ENCODE peak calls at places on chromosomes 11 and 22, in six cellular contexts. B is A549, Q is IMR-90, S is K562, U is body of pancreas, C is right lobe of liver. D is an unnamed sample.

GRCh38 chr22:43956805-43957463 is 1.7 kb downstream of the SAMM50 start:
- DNase-seq in B (no peak), Q (no peak), S (no peak), U (no peak), C (no peak), D (no peak)

GRCh38 chr11:14393129-14393528 is 34.1 kb upstream of the RRAS2 start:
- DNase-seq in B (no peak), Q (no peak), S (no peak), U (no peak), C (no peak), D (no peak)

GRCh38 chr11:19573666-19574065 is 139.0 kb upstream of the NAV2 start:
- DNase-seq in B (no peak), Q (no peak), S (no peak), U (no peak), C (no peak), D (peak; percentile 29)

GRCh38 chr11:70799386-70799785 is 401.1 kb downstream of the CTTN start:
- DNase-seq in B (no peak), Q (peak; percentile 63), S (no peak), U (no peak), C (no peak), D (no peak)

GRCh38 chr11:95451682-95452081 is 220.7 kb upstream of the SESN3 start:
- DNase-seq in B (no peak), Q (peak; percentile 73), S (no peak), U (no peak), C (no peak), D (no peak)

GRCh38 chr11:46309669-46310288 is 32.3 kb downstream of the CREB3L1 start:
- DNase-seq in B (no peak), Q (no peak), S (peak; percentile 77), U (no peak), C (no peak), D (no peak)

GRCh38 chr11:7170431-7170830 is 81.3 kb upstream of the SYT9 start:
- DNase-seq in B (no peak), Q (no peak), S (no peak), U (no peak), C (no peak), D (no peak)

GRCh38 chr11:132994038-132994502 is 538.2 kb downstream of the OPCML start:
- DNase-seq in B (no peak), Q (no peak), S (no peak), U (no peak), C (no peak), D (no peak)

GRCh38 chr11:12692238-12693074 is 18.2 kb downstream of the TEAD1 start:
- DNase-seq in B (peak; percentile 75), Q (peak; percentile 95), S (no peak), U (peak; percentile 96), C (peak; percentile 93), D (peak; percentile 87)

GRCh38 chr11:95625164-95626017 is 164.2 kb downstream of the FAM76B start:
- DNase-seq in B (no peak), Q (no peak), S (no peak), U (no peak), C (no peak), D (peak; percentile 34)

GRCh38 chr11:56783448-56784041 is 35.0 kb upstream of the OR9G4 start:
- DNase-seq in B (peak; percentile 25), Q (peak; percentile 54), S (peak; percentile 17), U (no peak), C (no peak), D (peak; percentile 7)

GRCh38 chr11:66877585-66877984 is 20.7 kb downstream of the LRFN4 start:
- DNase-seq in B (no peak), Q (peak; percentile 75), S (no peak), U (no peak), C (no peak), D (no peak)

GRCh38 chr11:75035911-75036536 is 47.3 kb downstream of the NEU3 start:
- DNase-seq in B (no peak), Q (no peak), S (no peak), U (no peak), C (no peak), D (no peak)

GRCh38 chr11:47552086-47552580 is 799 bp downstream of the CELF1 start:
- DNase-seq in B (no peak), Q (peak; percentile 52), S (no peak), U (peak; percentile 19), C (peak; percentile 67), D (no peak)

GRCh38 chr11:48005133-48005532 is 24.8 kb downstream of the PTPRJ start:
- DNase-seq in B (no peak), Q (no peak), S (no peak), U (no peak), C (no peak), D (no peak)

GRCh38 chr11:115939726-115940421 is 435.7 kb upstream of the CADM1 start:
- DNase-seq in B (no peak), Q (no peak), S (no peak), U (no peak), C (no peak), D (no peak)

GRCh38 chr11:75112200-75112599 is 15.5 kb upstream of the OR2AT4 start:
- DNase-seq in B (no peak), Q (no peak), S (no peak), U (no peak), C (no peak), D (no peak)

GRCh38 chr11:111851636-111852035 is 19.7 kb downstream of the ALG9 start:
- DNase-seq in B (no peak), Q (peak; percentile 35), S (no peak), U (no peak), C (no peak), D (no peak)

GRCh38 chr11:504053-504993 is 2.7 kb downstream of the RNH1 start:
- DNase-seq in B (no peak), Q (no peak), S (peak; percentile 74), U (no peak), C (no peak), D (peak; percentile 55)

GRCh38 chr11:57460017-57460755 is at the start of gene RTN4RL2:
- DNase-seq in B (peak; percentile 88), Q (peak; percentile 45), S (peak; percentile 89), U (peak; percentile 51), C (peak; percentile 77), D (no peak)

GRCh38 chr11:2525941-2526807 is 81.4 kb downstream of the KCNQ1 start:
- DNase-seq in B (no peak), Q (no peak), S (no peak), U (peak; percentile 12), C (peak; percentile 46), D (no peak)

GRCh38 chr11:16169946-16170345 is 186.4 kb downstream of the SOX6 start:
- DNase-seq in B (no peak), Q (no peak), S (no peak), U (no peak), C (no peak), D (no peak)

GRCh38 chr11:47431356-47432083 is 5.3 kb upstream of the PSMC3 start:
- DNase-seq in B (no peak), Q (no peak), S (no peak), U (no peak), C (peak; percentile 85), D (no peak)

GRCh38 chr11:95255523-95256165 is 24.6 kb upstream of the SESN3 start:
- DNase-seq in B (no peak), Q (no peak), S (no peak), U (no peak), C (no peak), D (no peak)

GRCh38 chr22:23183107-23183698 is 2.9 kb downstream of the BCR start:
- DNase-seq in B (no peak), Q (peak; percentile 66), S (peak; percentile 92), U (peak; percentile 65), C (no peak), D (peak; percentile 58)

GRCh38 chr22:10778296-10778814 is 4749.6 kb upstream of the OR11H1 start:
- DNase-seq in B (no peak), Q (no peak), S (no peak), U (no peak), C (no peak), D (no peak)

GRCh38 chr22:10780281-10780680 is 4747.7 kb upstream of the OR11H1 start:
- DNase-seq in B (no peak), Q (no peak), S (no peak), U (no peak), C (no peak), D (no peak)

GRCh38 chr22:10781571-10782403 is 4746.2 kb upstream of the OR11H1 start:
- DNase-seq in B (no peak), Q (no peak), S (no peak), U (no peak), C (no peak), D (no peak)
- H3K9me3 ChIP-seq in B (peaks cover 32% of the 10 kb centered on the region), Q (peaks cover 28% of the 10 kb centered on the region), S (no peaks in the 10 kb centered on the region), U (peaks cover 11% of the 10 kb centered on the region), C (no peaks in the 10 kb centered on the region), D (no peaks in the 10 kb centered on the region)

DNA sequence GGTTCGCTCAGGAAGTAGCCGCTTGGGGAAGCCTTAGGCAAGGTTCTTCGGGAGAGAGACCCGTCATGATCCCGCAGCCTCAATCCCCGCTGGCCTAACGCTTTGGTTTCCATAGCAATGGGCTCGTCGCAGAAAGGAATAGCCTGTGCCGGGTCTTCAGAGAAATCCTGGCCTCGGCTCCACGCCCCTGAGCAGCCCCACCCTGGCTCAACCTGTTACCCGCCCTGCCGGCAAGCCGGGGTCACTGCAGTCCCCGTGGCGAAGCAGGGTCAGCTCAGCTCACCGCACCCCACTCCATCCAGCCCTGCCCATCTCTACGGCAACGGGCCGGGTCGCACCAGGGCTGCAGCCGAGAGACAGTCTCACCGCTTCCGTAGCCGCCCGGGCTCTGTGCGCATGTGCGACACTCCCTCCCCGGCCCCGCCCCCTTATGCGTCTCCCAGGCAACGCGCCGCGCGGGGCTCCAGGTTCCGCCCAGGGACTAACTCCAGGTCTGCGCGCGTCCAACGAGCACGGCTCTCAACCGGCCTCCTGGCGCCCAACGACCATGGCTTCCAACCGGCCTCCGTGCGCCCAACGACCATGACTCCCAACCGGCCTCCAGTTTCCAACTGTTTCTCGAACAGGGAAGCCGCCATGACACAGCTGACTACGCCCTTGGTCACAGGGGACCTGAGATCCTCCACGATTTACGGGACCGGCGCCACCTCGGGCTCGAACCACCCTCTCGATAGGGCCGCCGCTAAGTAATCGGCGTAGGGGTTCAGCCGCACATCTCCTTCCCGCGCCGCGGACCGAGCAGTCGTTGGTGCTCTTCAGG is at the start of gene DUSP18:
- DNase-seq in B (peak; percentile 93), Q (peak; percentile 79), S (peak; percentile 96), U (peak; percentile 95), C (peak; percentile 97), D (peak; percentile 92)
- TF ChIP-seq POLR2A in B (peak; percentile 63), Q (no peak), S (peak; percentile 79), U (peak; percentile 74), C (no peak), D (peak; percentile 63)

GRCh38 chr11:117874253-117874909 is 2.1 kb downstream of the FXYD6 start:
- DNase-seq in B (no peak), Q (no peak), S (no peak), U (no peak), C (no peak), D (no peak)
- H3K4me1 ChIP-seq in B (no peaks in the 10 kb centered on the region), Q (no peaks in the 10 kb centered on the region), S (no peaks in the 10 kb centered on the region), U (peaks cover 26% of the 10 kb centered on the region), C (no peaks in the 10 kb centered on the region), D (no peaks in the 10 kb centered on the region)

GRCh38 chr11:9606799-9607510 is 33.5 kb downstream of the WEE1 start:
- DNase-seq in B (no peak), Q (no peak), S (no peak), U (no peak), C (no peak), D (no peak)

GRCh38 chr11:9609002-9609759 is 35.7 kb downstream of the WEE1 start:
- DNase-seq in B (no peak), Q (no peak), S (no peak), U (no peak), C (no peak), D (no peak)

GRCh38 chr11:9605742-9606141 is 32.3 kb downstream of the WEE1 start:
- DNase-seq in B (no peak), Q (no peak), S (no peak), U (no peak), C (no peak), D (no peak)

GRCh38 chr11:9609841-9610240 is 36.4 kb downstream of the WEE1 start:
- DNase-seq in B (no peak), Q (no peak), S (no peak), U (no peak), C (no peak), D (no peak)

GRCh38 chr11:9607511-9607899 is 34.0 kb downstream of the WEE1 start:
- DNase-seq in B (no peak), Q (no peak), S (no peak), U (no peak), C (no peak), D (no peak)
- H3K9me3 ChIP-seq in B (no peaks in the 10 kb centered on the region), Q (no peaks in the 10 kb centered on the region), S (no peaks in the 10 kb centered on the region), U (no peaks in the 10 kb centered on the region), C (no peaks in the 10 kb centered on the region), D (no peaks in the 10 kb centered on the region)